ENCODE peak calls at places on chromosomes 5 and 9, in ten cellular contexts. D, V, A, G, R, M, Y, Q, U and K are unnamed samples.

GRCh38 chr9:86741311-86742215 is 205.7 kb downstream of the GAS1 start:
- DNase-seq in D (no peak), Y (peak), Q (peak), V (peak), R (no peak), G (no peak), U (no peak), M (no peak), A (no peak), K (no peak)

GRCh38 chr9:95089257-95089873 is 228.1 kb downstream of the FANCC start:
- DNase-seq in D (no peak), G (no peak), A (no peak), M (no peak), V (no peak), U (no peak), Y (no peak), Q (no peak), R (no peak), K (no peak)

GRCh38 chr9:133580971-133581370 is 28.2 kb downstream of the FAM163B start:
- DNase-seq in A (no peak), V (no peak), Q (no peak), G (no peak), D (no peak), Y (no peak), M (no peak), U (no peak), R (no peak), K (no peak)

GRCh38 chr9:78971505-78971904 is 600.3 kb upstream of the TLE4 start:
- DNase-seq in Y (no peak), G (no peak), D (no peak), V (no peak), M (no peak), A (no peak), U (no peak), Q (no peak), R (no peak), K (no peak)

GRCh38 chr9:112867275-112867991 is 23.2 kb downstream of the SLC46A2 start:
- DNase-seq in A (peak), D (no peak), Y (peak), U (no peak), M (peak), Q (peak), R (no peak), G (no peak), V (peak), K (no peak)

GRCh38 chr5:110309222-110309621 is 417.2 kb downstream of the TMEM232 start:
- DNase-seq in A (no peak), Q (no peak), M (no peak), Y (no peak), U (no peak), D (no peak), R (no peak), V (no peak), G (no peak), K (no peak)

GRCh38 chr5:76082790-76083554 is at the start of gene SV2C:
- DNase-seq in U (peak), A (peak), V (peak), M (peak), Y (peak), R (peak), Q (no peak), D (no peak), G (no peak), K (no peak)

GRCh38 chr9:75803130-75803529 is 87.3 kb upstream of the PCSK5 start:
- DNase-seq in M (no peak), A (no peak), V (peak), D (no peak), Y (peak), U (no peak), Q (peak), R (no peak), G (no peak), K (no peak)

GRCh38 chr9:88532320-88532719 is 2.7 kb upstream of the NXNL2 start:
- DNase-seq in Q (peak), R (no peak), G (no peak), V (peak), D (no peak), A (no peak), Y (peak), U (no peak), M (peak), K (no peak)

GRCh38 chr5:3311443-3311842 is 284.2 kb upstream of the IRX1 start:
- DNase-seq in U (no peak), Y (peak), D (no peak), V (peak), G (no peak), Q (no peak), R (no peak), M (no peak), A (no peak), K (no peak)

GRCh38 chr9:83199240-83199639 is 136.3 kb upstream of the RASEF start:
- DNase-seq in R (peak), G (no peak), Q (peak), D (no peak), Y (peak), M (no peak), U (no peak), V (peak), A (peak), K (no peak)

GRCh38 chr9:97638666-97639065 is 5.0 kb downstream of the NCBP1 start:
- DNase-seq in Y (no peak), R (no peak), D (no peak), Q (no peak), M (no peak), G (no peak), V (no peak), U (no peak), A (no peak), K (peak)

GRCh38 chr5:16899171-16899570 is 36.9 kb downstream of the MYO10 start:
- DNase-seq in D (no peak), A (no peak), G (no peak), U (no peak), M (no peak), V (no peak), Y (no peak), R (no peak), Q (no peak), K (no peak)